ENCODE peak calls at places on chromosome 18, in ten cellular contexts. Y, L, Z, B, I, U, V, A, W and E are unnamed samples.

GRCh38 chr18:54888933-54889332 is 60.7 kb downstream of the RAB27B start:
- DNase-seq in Y (no peak), L (no peak), Z (no peak), B (no peak), I (peak; percentile 35), U (no peak), V (no peak), A (no peak), W (no peak), E (no peak)

GRCh38 chr18:64474279-64474678 is 325.4 kb upstream of the LINC00305 start:
- DNase-seq in Y (no peak), L (no peak), Z (no peak), B (no peak), I (no peak), U (no peak), V (no peak), A (no peak), W (no peak), E (peak; percentile 18)

GRCh38 chr18:55236150-55236931 is 277.1 kb upstream of the CCDC68 start:
- DNase-seq in Y (no peak), L (no peak), Z (no peak), B (no peak), I (no peak), U (no peak), V (peak; percentile 26), A (peak; percentile 63), W (no peak), E (peak; percentile 76)

GRCh38 chr18:56748698-56749268 is 97.6 kb downstream of the WDR7 start:
- DNase-seq in Y (peak; percentile 8), L (no peak), Z (no peak), B (no peak), I (peak; percentile 40), U (no peak), V (peak; percentile 67), A (peak; percentile 54), W (no peak), E (peak; percentile 67)

GRCh38 chr18:57737661-57738060 is 65.5 kb downstream of the ATP8B1 start:
- DNase-seq in Y (peak; percentile 48), L (no peak), Z (peak; percentile 90), B (no peak), I (peak; percentile 97), U (no peak), V (no peak), A (peak; percentile 96), W (no peak), E (no peak)

GRCh38 chr18:23169683-23170082 is 34.4 kb downstream of the CABLES1 start:
- DNase-seq in Y (no peak), L (no peak), Z (no peak), B (no peak), I (no peak), U (no peak), V (no peak), A (no peak), W (no peak), E (no peak)

GRCh38 chr18:3966985-3967856 is 487.9 kb downstream of the DLGAP1 start:
- DNase-seq in Y (no peak), L (no peak), Z (no peak), B (no peak), I (peak; percentile 66), U (no peak), V (no peak), A (no peak), W (no peak), E (no peak)

GRCh38 chr18:76464281-76465259 is 30.5 kb downstream of the ZNF516 start:
- DNase-seq in Y (no peak), L (no peak), Z (no peak), B (no peak), I (no peak), U (no peak), V (no peak), A (no peak), W (no peak), E (no peak)

GRCh38 chr18:31176531-31176930 is 13.9 kb upstream of the DSC1 start:
- DNase-seq in Y (no peak), L (no peak), Z (no peak), B (no peak), I (peak; percentile 90), U (no peak), V (no peak), A (no peak), W (no peak), E (no peak)

GRCh38 chr18:56083097-56083865 is 495.3 kb upstream of the TCF4 start:
- DNase-seq in Y (no peak), L (no peak), Z (no peak), B (no peak), I (no peak), U (no peak), V (no peak), A (no peak), W (no peak), E (no peak)

GRCh38 chr18:77177009-77177408 is 44.4 kb upstream of the MBP start:
- DNase-seq in Y (peak; percentile 12), L (no peak), Z (no peak), B (no peak), I (peak; percentile 91), U (no peak), V (no peak), A (no peak), W (no peak), E (no peak)

GRCh38 chr18:48917579-48918101 is 33.1 kb downstream of the SMAD7 start:
- DNase-seq in Y (no peak), L (no peak), Z (peak; percentile 63), B (no peak), I (no peak), U (no peak), V (no peak), A (peak; percentile 44), W (peak; percentile 47), E (no peak)

GRCh38 chr18:46424898-46425297 is 232.1 kb downstream of the LOXHD1 start:
- DNase-seq in Y (no peak), L (no peak), Z (no peak), B (no peak), I (no peak), U (no peak), V (no peak), A (no peak), W (no peak), E (no peak)

GRCh38 chr18:58156516-58156915 is 112.5 kb downstream of the NEDD4L start:
- DNase-seq in Y (no peak), L (no peak), Z (no peak), B (no peak), I (no peak), U (no peak), V (no peak), A (no peak), W (no peak), E (no peak)

GRCh38 chr18:9742588-9743131 is 34.6 kb downstream of the RAB31 start:
- DNase-seq in Y (no peak), L (no peak), Z (no peak), B (no peak), I (no peak), U (no peak), V (no peak), A (no peak), W (no peak), E (no peak)

GRCh38 chr18:3321133-3321812 is 59.3 kb downstream of the MYL12B start:
- DNase-seq in Y (peak; percentile 95), L (no peak), Z (no peak), B (no peak), I (peak; percentile 99), U (no peak), V (no peak), A (no peak), W (no peak), E (peak; percentile 80)